ENCODE peak calls at places on chromosomes 11 and 22, in ten cellular contexts. R, E, C, S, H, D, L, J, K and B are unnamed samples.

GRCh38 chr11:43567396-43567975 is 113.1 kb upstream of the HSD17B12 start:
- DNase-seq in K (no peak), S (no peak), D (no peak), E (peak; percentile 67), C (peak; percentile 56), J (no peak), H (no peak), L (no peak), R (peak; percentile 41), B (no peak)

GRCh38 chr11:2698386-2699184 is 1.2 kb downstream of the KCNQ1OT1 start:
- DNase-seq in K (peak; percentile 8), C (no peak), S (no peak), H (no peak), E (no peak), D (no peak), R (no peak), L (no peak), J (no peak), B (peak; percentile 42)

GRCh38 chr11:35364101-35364780 is 55.1 kb downstream of the SLC1A2 start:
- DNase-seq in S (peak; percentile 69), L (peak; percentile 82), K (peak; percentile 73), E (peak; percentile 46), D (peak; percentile 80), J (peak; percentile 71), R (peak; percentile 29), H (peak; percentile 85), C (peak; percentile 86), B (peak; percentile 54)

GRCh38 chr11:128705124-128705920 is 11.4 kb downstream of the FLI1 start:
- DNase-seq in J (no peak), H (no peak), R (no peak), S (no peak), D (no peak), L (no peak), E (no peak), C (no peak), K (no peak), B (no peak)

GRCh38 chr22:37485714-37486223 is 415 bp downstream of the MFNG start:
- DNase-seq in E (no peak), C (no peak), R (no peak), S (no peak), D (no peak), K (no peak), H (no peak), J (no peak), L (no peak), B (peak; percentile 51)

GRCh38 chr11:113163291-113164030 is 150.9 kb upstream of the TTC12 start:
- DNase-seq in R (no peak), K (no peak), S (no peak), D (no peak), H (no peak), C (no peak), J (peak; percentile 63), E (no peak), L (no peak), B (no peak)

GRCh38 chr11:128342511-128343133 is 244.7 kb downstream of the ETS1 start:
- DNase-seq in J (no peak), D (no peak), R (no peak), K (no peak), H (no peak), E (peak; percentile 19), L (peak; percentile 81), S (no peak), C (peak; percentile 86), B (no peak)

GRCh38 chr11:101987370-101987769 is 59.9 kb upstream of the CFAP300 start:
- DNase-seq in S (no peak), K (no peak), E (no peak), C (no peak), R (no peak), L (no peak), J (no peak), D (no peak), H (no peak), B (no peak)

GRCh38 chr11:134560566-134561347 is 148.7 kb upstream of the B3GAT1 start:
- DNase-seq in C (no peak), E (no peak), J (no peak), K (no peak), R (no peak), H (no peak), L (no peak), S (no peak), D (no peak), B (no peak)

GRCh38 chr11:57641426-57641825 is 8.3 kb downstream of the YPEL4 start:
- DNase-seq in K (no peak), L (no peak), S (no peak), H (no peak), E (peak; percentile 78), J (no peak), D (no peak), R (no peak), C (peak; percentile 69), B (no peak)

GRCh38 chr11:1121343-1122331 is 36.1 kb upstream of the MUC5AC start:
- DNase-seq in J (no peak), L (peak; percentile 28), S (peak; percentile 24), H (no peak), E (peak; percentile 20), R (no peak), K (no peak), D (no peak), C (peak; percentile 17), B (peak; percentile 38)

GRCh38 chr22:30705710-30706651 is 11.3 kb downstream of the OSBP2 start:
- DNase-seq in R (peak; percentile 70), S (no peak), K (no peak), L (no peak), J (no peak), D (no peak), H (no peak), E (no peak), C (peak; percentile 80), B (no peak)

GRCh38 chr11:36436084-36436483 is 74.0 kb downstream of the TRAF6 start:
- DNase-seq in C (no peak), K (no peak), J (no peak), E (no peak), H (no peak), D (no peak), L (no peak), S (no peak), R (no peak), B (no peak)

GRCh38 chr11:45725121-45725520 is 59.7 kb upstream of the CHST1 start:
- DNase-seq in J (no peak), S (no peak), K (no peak), C (no peak), H (no peak), D (no peak), E (no peak), L (no peak), R (no peak), B (no peak)
- H3K4me1 ChIP-seq in J (no peaks in the 10 kb centered on the region), S (no peaks in the 10 kb centered on the region), K (no peaks in the 10 kb centered on the region), C (no peaks in the 10 kb centered on the region), H (no peaks in the 10 kb centered on the region), D (no peaks in the 10 kb centered on the region), E (no peaks in the 10 kb centered on the region), L (peaks cover 3% of the 10 kb centered on the region), R (no peaks in the 10 kb centered on the region), B (no peaks in the 10 kb centered on the region)

GRCh38 chr11:18394928-18395734 is 768 bp downstream of the LDHA start:
- DNase-seq in R (no peak), C (peak; percentile 3), D (peak; percentile 24), J (peak; percentile 21), E (peak; percentile 17), S (peak; percentile 31), K (peak; percentile 35), L (no peak), H (peak; percentile 23), B (peak; percentile 58)

GRCh38 chr11:18392434-18393321 is 1.7 kb upstream of the LDHA start:
- DNase-seq in S (no peak), L (no peak), E (no peak), J (no peak), D (no peak), C (no peak), K (no peak), H (no peak), R (no peak), B (no peak)

GRCh38 chr11:18393581-18394299 is 623 bp upstream of the LDHA start:
- DNase-seq in K (peak; percentile 35), H (no peak), E (peak; percentile 24), R (no peak), L (peak; percentile 37), C (no peak), D (no peak), J (peak; percentile 18), S (no peak), B (no peak)

GRCh38 chr11:18395735-18396504 is 1.6 kb downstream of the LDHA start:
- DNase-seq in K (peak; percentile 98), L (peak; percentile 99), R (peak; percentile 97), C (peak; percentile 99), H (peak; percentile 97), E (peak; percentile 98), J (peak; percentile 95), D (peak; percentile 99), S (peak; percentile 99), B (peak; percentile 99)

DNA sequence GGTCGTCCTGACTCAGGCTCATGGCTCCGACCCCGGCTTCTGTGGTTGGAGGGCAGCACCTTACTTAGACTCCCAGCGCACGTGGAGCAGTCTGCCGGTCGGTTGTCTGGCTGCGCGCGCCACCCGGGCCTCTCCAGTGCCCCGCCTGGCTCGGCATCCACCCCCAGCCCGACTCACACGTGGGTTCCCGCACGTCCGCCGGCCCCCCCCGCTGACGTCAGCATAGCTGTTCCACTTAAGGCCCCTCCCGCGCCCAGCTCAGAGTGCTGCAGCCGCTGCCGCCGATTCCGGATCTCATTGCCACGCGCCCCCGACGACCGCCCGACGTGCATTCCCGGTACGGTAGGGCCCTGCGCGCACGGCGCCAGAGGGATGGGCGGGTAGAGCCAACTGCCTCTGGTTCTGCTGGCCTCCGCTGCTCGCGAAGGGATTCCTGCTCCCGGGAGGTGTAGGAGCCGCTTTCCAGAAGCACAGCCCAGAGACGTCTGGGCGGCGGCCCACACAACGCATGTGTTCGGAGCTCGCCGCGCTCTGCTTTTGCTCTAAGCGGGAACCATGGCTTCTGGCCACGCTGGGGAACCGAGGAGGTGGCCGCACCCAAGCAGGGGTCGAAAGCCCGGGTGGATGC is at the start of gene LDHA:
- DNase-seq in C (peak; percentile 94), S (peak; percentile 97), L (peak; percentile 100), K (peak; percentile 96), H (peak; percentile 96), D (peak; percentile 97), E (peak; percentile 96), J (peak; percentile 98), R (peak; percentile 90), B (peak; percentile 99)
- TF ChIP-seq POLR2A in C (peak; percentile 100), S (peak; percentile 79), L (peak; percentile 98), K (peak; percentile 99), H (peak; percentile 98), D (peak; percentile 97), E (peak; percentile 100), J (peak; percentile 98), R (peak; percentile 98), B (peak; percentile 100)

DNA sequence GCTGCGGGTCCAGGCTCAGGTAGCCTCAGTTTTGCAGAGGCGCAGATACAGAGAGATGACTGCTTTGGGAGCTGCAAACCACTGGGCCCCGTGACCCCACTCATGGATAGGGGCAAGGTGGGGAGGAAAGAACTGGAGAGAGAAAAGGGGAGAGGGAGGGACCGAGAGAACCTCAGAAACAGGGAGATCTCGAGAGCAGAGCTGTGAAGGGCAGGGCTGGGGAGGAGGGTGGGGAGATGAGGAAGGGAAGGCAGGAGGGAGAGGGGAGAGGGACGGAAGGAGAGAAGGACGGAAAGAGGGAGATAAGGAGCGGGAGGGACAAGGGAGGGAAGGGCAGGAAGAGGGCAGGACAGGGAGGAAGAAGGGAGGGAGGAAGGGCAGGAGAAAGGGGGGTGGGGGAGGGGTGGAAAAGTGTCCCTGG is 46.3 kb downstream of the IGLL1 start:
- DNase-seq in J (no peak), K (no peak), C (no peak), E (no peak), H (no peak), L (no peak), D (no peak), S (no peak), R (no peak), B (peak; percentile 57)
- H3K4me1 ChIP-seq in J (no peaks in the 10 kb centered on the region), K (peaks cover 11% of the 10 kb centered on the region), C (no peaks in the 10 kb centered on the region), E (peaks cover 37% of the 10 kb centered on the region), H (no peaks in the 10 kb centered on the region), L (no peaks in the 10 kb centered on the region), D (no peaks in the 10 kb centered on the region), S (peaks cover 31% of the 10 kb centered on the region), R (no peaks in the 10 kb centered on the region), B (no peaks in the 10 kb centered on the region)

GRCh38 chr11:14643697-14644395 is at the start of gene PDE3B:
- DNase-seq in K (peak; percentile 88), D (peak; percentile 19), C (peak; percentile 27), E (peak; percentile 80), H (no peak), S (peak; percentile 84), R (peak; percentile 59), L (peak; percentile 85), J (peak; percentile 35), B (peak; percentile 75)
- TF ChIP-seq POLR2A in K (peak; percentile 93), D (no peak), C (no peak), E (peak; percentile 38), H (no peak), S (no peak), R (peak; percentile 90), L (peak; percentile 48), J (no peak), B (peak; percentile 63)